ENCODE peak calls at places on chromosomes 3 and 15, in nine cellular contexts. O, W, Q, Y, F, B, C, N and A are unnamed samples.

GRCh38 chr3:5634411-5634810 is 446.9 kb downstream of the EDEM1 start:
- DNase-seq in O (no peak), W (no peak), Q (no peak), Y (no peak), F (no peak), B (no peak), C (no peak), N (no peak), A (no peak)

GRCh38 chr3:42182555-42182954 is 83.4 kb downstream of the CCK start:
- DNase-seq in O (no peak), W (no peak), Q (no peak), Y (no peak), F (no peak), B (no peak), C (no peak), N (no peak), A (no peak)

GRCh38 chr3:174329321-174329720 is 529.8 kb upstream of the NAALADL2 start:
- DNase-seq in O (no peak), W (no peak), Q (no peak), Y (no peak), F (no peak), B (no peak), C (no peak), N (no peak), A (no peak)

GRCh38 chr15:29410342-29410741 is 140.7 kb upstream of the NSMCE3 start:
- DNase-seq in O (no peak), W (no peak), Q (no peak), Y (no peak), F (no peak), B (no peak), C (peak; percentile 70), N (no peak), A (no peak)

GRCh38 chr3:125079675-125080045 is 23.9 kb upstream of the HEG1 start:
- DNase-seq in O (no peak), W (no peak), Q (no peak), Y (no peak), F (no peak), B (no peak), C (no peak), N (no peak), A (no peak)

GRCh38 chr3:195079636-195080035 is 191.3 kb downstream of the XXYLT1 start:
- DNase-seq in O (no peak), W (peak; percentile 42), Q (no peak), Y (no peak), F (no peak), B (peak; percentile 9), C (no peak), N (no peak), A (no peak)

GRCh38 chr15:81024265-81024875 is 23.6 kb downstream of the TLNRD1 start:
- DNase-seq in O (no peak), W (no peak), Q (peak; percentile 30), Y (no peak), F (no peak), B (no peak), C (no peak), N (no peak), A (no peak)

GRCh38 chr3:8197384-8197783 is 304.2 kb upstream of the LMCD1 start:
- DNase-seq in O (no peak), W (no peak), Q (no peak), Y (no peak), F (no peak), B (no peak), C (no peak), N (no peak), A (no peak)

GRCh38 chr3:53046171-53047170 is 598 bp upstream of the SFMBT1 start:
- DNase-seq in O (peak; percentile 76), W (peak; percentile 75), Q (peak; percentile 15), Y (peak; percentile 82), F (peak; percentile 36), B (peak; percentile 41), C (peak; percentile 53), N (peak; percentile 82), A (peak; percentile 53)

GRCh38 chr3:48428088-48428862 is 1.6 kb downstream of the PLXNB1 start:
- DNase-seq in O (peak; percentile 80), W (peak; percentile 47), Q (no peak), Y (no peak), F (no peak), B (no peak), C (peak; percentile 42), N (peak; percentile 28), A (no peak)

GRCh38 chr15:96331141-96331941 is 841 bp downstream of the NR2F2 start:
- DNase-seq in O (no peak), W (peak; percentile 65), Q (no peak), Y (no peak), F (no peak), B (no peak), C (peak; percentile 45), N (peak; percentile 58), A (no peak)

DNA sequence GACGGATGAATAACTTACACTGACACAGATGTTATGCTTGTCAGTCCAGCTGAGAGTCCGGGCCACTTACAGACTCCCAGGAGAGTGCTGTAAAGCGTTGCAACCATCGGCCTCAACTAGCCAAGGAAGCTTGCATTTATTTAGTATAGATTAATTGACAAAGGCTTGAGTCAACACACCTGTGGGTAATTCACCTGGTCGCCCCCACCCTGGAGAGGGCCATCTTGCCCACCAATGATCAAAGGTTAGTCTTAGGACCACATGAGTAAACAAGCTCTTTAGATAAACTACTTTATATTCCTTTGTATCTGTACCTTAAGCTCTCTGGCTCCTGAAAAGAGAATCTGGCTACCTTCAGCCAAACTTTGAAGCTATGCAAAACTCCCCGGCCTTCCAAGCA is 51.0 kb downstream of the PAK2 start:
- DNase-seq in O (no peak), W (no peak), Q (no peak), Y (no peak), F (no peak), B (no peak), C (no peak), N (no peak), A (no peak)
- H3K9me3 ChIP-seq in O (no peaks in the 10 kb centered on the region), W (no peaks in the 10 kb centered on the region), Q (no peaks in the 10 kb centered on the region), Y (no peaks in the 10 kb centered on the region), F (no peaks in the 10 kb centered on the region), B (no peaks in the 10 kb centered on the region), C (no peaks in the 10 kb centered on the region), N (peaks cover 9% of the 10 kb centered on the region), A (no peaks in the 10 kb centered on the region)

GRCh38 chr3:38478901-38479300 is 17.2 kb upstream of the EXOG start:
- DNase-seq in O (no peak), W (no peak), Q (no peak), Y (no peak), F (no peak), B (no peak), C (no peak), N (no peak), A (no peak)

GRCh38 chr3:38477839-38478450 is 18.2 kb upstream of the EXOG start:
- DNase-seq in O (no peak), W (no peak), Q (no peak), Y (no peak), F (no peak), B (no peak), C (no peak), N (no peak), A (no peak)

GRCh38 chr3:38480930-38481329 is 15.2 kb upstream of the EXOG start:
- DNase-seq in O (no peak), W (no peak), Q (no peak), Y (no peak), F (no peak), B (no peak), C (no peak), N (no peak), A (no peak)

GRCh38 chr3:38479431-38480092 is 16.6 kb upstream of the EXOG start:
- DNase-seq in O (peak; percentile 68), W (peak; percentile 81), Q (peak; percentile 49), Y (peak; percentile 47), F (peak; percentile 65), B (peak; percentile 48), C (peak; percentile 75), N (peak; percentile 66), A (peak; percentile 25)

DNA sequence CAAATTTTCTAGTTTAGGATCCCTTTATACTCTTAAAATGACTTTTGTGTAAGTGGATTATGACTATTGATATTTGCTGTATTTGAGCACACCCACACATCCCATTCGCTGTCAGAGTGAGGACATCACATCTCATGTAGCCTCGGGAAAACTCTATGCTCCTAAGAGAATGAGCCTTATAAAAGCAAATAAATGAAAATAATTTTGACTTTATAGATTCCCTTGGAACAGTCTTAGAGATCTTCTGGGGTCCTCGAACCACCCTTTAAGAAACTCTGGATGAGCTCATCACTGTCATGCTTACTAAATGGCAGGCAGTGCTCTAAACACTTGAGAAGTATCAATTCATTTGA is 16.1 kb upstream of the EXOG start:
- DNase-seq in O (no peak), W (no peak), Q (no peak), Y (no peak), F (no peak), B (no peak), C (no peak), N (no peak), A (no peak)
- TF ChIP-seq CTCF in O (no peak), W (no peak), Q (no peak), Y (no peak), F (no peak), B (no peak), C (no peak), N (no peak), A (peak; percentile 65)

GRCh38 chr3:1987983-1988382 is 110.7 kb upstream of the CNTN4 start:
- DNase-seq in O (peak; percentile 28), W (no peak), Q (peak; percentile 68), Y (no peak), F (no peak), B (no peak), C (peak; percentile 64), N (peak; percentile 4), A (no peak)
- H3K9me3 ChIP-seq in O (no peaks in the 10 kb centered on the region), W (no peaks in the 10 kb centered on the region), Q (no peaks in the 10 kb centered on the region), Y (no peaks in the 10 kb centered on the region), F (no peaks in the 10 kb centered on the region), B (no peaks in the 10 kb centered on the region), C (no peaks in the 10 kb centered on the region), N (no peaks in the 10 kb centered on the region), A (no peaks in the 10 kb centered on the region)

DNA sequence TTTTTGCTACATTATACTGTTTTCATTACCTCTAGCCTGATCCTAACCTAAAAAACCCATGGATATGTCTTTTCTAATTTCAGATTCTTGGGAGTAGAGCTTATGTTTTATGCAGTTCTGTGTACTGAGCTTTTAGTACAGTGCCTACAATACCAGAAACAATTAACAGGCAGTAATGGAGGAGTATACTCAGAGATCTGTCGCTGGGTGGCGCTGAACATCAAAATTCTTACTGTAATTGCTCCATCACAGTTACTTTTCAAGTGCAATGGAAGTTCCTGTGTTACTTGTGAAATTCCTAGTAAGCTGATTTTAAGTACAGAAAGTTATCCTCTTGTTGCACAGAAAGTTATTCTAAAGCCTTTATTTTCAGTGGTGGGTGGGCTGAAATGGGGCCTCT is 66.9 kb downstream of the RNF13 start:
- DNase-seq in O (peak; percentile 39), W (no peak), Q (peak; percentile 70), Y (peak; percentile 27), F (peak; percentile 31), B (peak; percentile 46), C (peak; percentile 78), N (peak; percentile 68), A (no peak)
- TF ChIP-seq CTCF in O (peak; percentile 28), W (peak; percentile 47), Q (peak; percentile 67), Y (peak; percentile 46), F (peak; percentile 48), B (peak; percentile 67), C (no peak), N (peak; percentile 69), A (no peak)